ENCODE peak calls at places on chromosomes 13 and 19, in ten cellular contexts. Y is bronchial epithelial cell; F is AG09309; B is tibial nerve; J is PC-3; O is lower lobe of right lung; T is endodermal cell; H is heart right ventricle; S is spleen; G is CD8-positive, alpha-beta T cell. W is an unnamed sample.

GRCh38 chr19:32018014-32018413 is 327.4 kb upstream of the ZNF507 start:
- DNase-seq in T (no peak), G (no peak), J (no peak), Y (peak), S (no peak), H (no peak), B (peak), O (no peak), F (no peak), W (no peak)

GRCh38 chr19:2429917-2430570 is 2.7 kb upstream of the TIMM13 start:
- DNase-seq in H (no peak), T (no peak), Y (no peak), G (no peak), F (no peak), O (no peak), J (no peak), S (peak), B (no peak), W (no peak)

GRCh38 chr19:50258918-50259372 is 55.5 kb downstream of the MYH14 start:
- DNase-seq in S (no peak), Y (no peak), T (peak), H (peak), G (no peak), J (peak), F (no peak), B (no peak), O (no peak), W (no peak)

GRCh38 chr13:101654916-101655315 is 202.4 kb downstream of the ITGBL1 start:
- DNase-seq in Y (no peak), S (no peak), J (no peak), G (no peak), T (no peak), F (no peak), B (no peak), H (no peak), O (no peak), W (peak)

GRCh38 chr13:22243519-22244197 is 572.8 kb downstream of the FGF9 start:
- DNase-seq in S (no peak), B (no peak), G (no peak), T (no peak), J (no peak), Y (no peak), F (no peak), O (no peak), H (no peak), W (no peak)

GRCh38 chr13:22880756-22881701 is 299.8 kb upstream of the SGCG start:
- DNase-seq in J (no peak), T (peak), G (no peak), S (no peak), H (no peak), B (no peak), Y (no peak), F (no peak), O (no peak), W (no peak)

GRCh38 chr19:57559008-57559403 is 657 bp downstream of the ZNF550 start:
- DNase-seq in J (peak), O (peak), T (peak), Y (peak), G (peak), B (no peak), F (no peak), H (peak), S (peak), W (peak)

GRCh38 chr19:416416-416815 is 7.5 kb upstream of the C2CD4C start:
- DNase-seq in O (peak), Y (no peak), S (peak), H (no peak), T (no peak), B (no peak), G (no peak), J (no peak), F (no peak), W (no peak)

GRCh38 chr19:18762125-18763023 is 28.7 kb downstream of the COMP start:
- DNase-seq in Y (peak), O (peak), T (no peak), F (no peak), B (peak), J (peak), S (no peak), G (no peak), H (peak), W (peak)

GRCh38 chr19:21474671-21475181 is 30.7 kb upstream of the ZNF429 start:
- DNase-seq in O (peak), T (peak), S (peak), H (peak), J (no peak), F (no peak), Y (no peak), G (peak), B (peak), W (peak)

GRCh38 chr13:107466326-107466725 is 749.0 kb downstream of the LIG4 start:
- DNase-seq in T (peak), F (no peak), B (no peak), S (no peak), G (no peak), J (peak), O (no peak), Y (peak), H (no peak), W (peak)

GRCh38 chr13:100789481-100789880 is 114.9 kb upstream of the TMTC4 start:
- DNase-seq in Y (peak), J (no peak), O (peak), T (no peak), S (no peak), F (no peak), G (no peak), B (no peak), H (no peak), W (peak)

GRCh38 chr19:3075605-3076431 is 13.5 kb upstream of the TLE5 start:
- DNase-seq in B (no peak), T (peak), G (peak), Y (no peak), S (peak), J (peak), F (no peak), O (peak), H (peak), W (no peak)

GRCh38 chr13:45621950-45622349 is 6.4 kb upstream of the ERICH6B start:
- DNase-seq in O (no peak), T (peak), S (no peak), B (no peak), G (no peak), H (no peak), Y (no peak), F (no peak), J (no peak), W (no peak)
- TF ChIP-seq CTCF in O (no peak), T (no peak), S (no peak), B (no peak), G (no peak), H (no peak), Y (no peak), F (no peak), J (no peak), W (no peak)

GRCh38 chr19:38266070-38266469 is 1.7 kb downstream of the SPINT2 start:
- DNase-seq in G (no peak), Y (peak), O (no peak), S (no peak), H (no peak), T (no peak), F (no peak), J (peak), B (no peak), W (no peak)
- H3K4me3 ChIP-seq in G (peak), Y (peak), O (peak), S (no peak), H (peak), T (peak), F (no peak), J (peak), B (no peak), W (no peak)

DNA sequence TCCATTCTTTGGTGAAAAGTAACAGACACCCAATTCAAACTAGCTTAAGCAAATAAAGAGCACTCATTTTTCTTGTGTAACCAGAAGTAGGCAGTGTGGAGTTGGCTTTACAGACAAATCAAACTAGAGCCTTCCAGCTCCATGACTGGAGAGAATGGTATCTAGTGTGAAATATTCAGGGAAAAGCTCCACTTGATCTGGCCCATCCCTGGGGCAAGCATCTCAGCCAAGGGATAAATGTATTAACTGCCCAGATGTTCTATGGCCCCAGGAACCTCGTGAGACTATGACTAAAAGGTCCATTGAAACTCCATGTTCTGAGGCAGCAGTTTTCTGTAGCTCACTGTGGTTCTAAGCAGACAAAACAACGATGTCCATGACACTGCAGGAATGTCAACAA is 49.9 kb downstream of the TBC1D4 start:
- DNase-seq in Y (no peak), T (no peak), F (no peak), O (no peak), S (no peak), J (no peak), G (no peak), B (no peak), H (no peak), W (no peak)
- TF ChIP-seq CTCF in Y (no peak), T (no peak), F (no peak), O (no peak), S (no peak), J (peak), G (no peak), B (no peak), H (no peak), W (peak)

GRCh38 chr13:111270765-111271164 is 49.7 kb upstream of the TEX29 start:
- DNase-seq in T (no peak), J (no peak), H (no peak), S (no peak), O (no peak), G (no peak), Y (peak), F (peak), B (no peak), W (no peak)
- H3K4me3 ChIP-seq in T (no peak), J (no peak), H (no peak), S (no peak), O (no peak), G (no peak), Y (no peak), F (no peak), B (no peak), W (no peak)

GRCh38 chr19:45590300-45591003 is 5.8 kb upstream of the OPA3 start:
- DNase-seq in T (no peak), J (no peak), F (no peak), Y (no peak), B (no peak), O (no peak), G (no peak), H (no peak), S (no peak), W (no peak)
- TF ChIP-seq CTCF in T (no peak), J (no peak), F (no peak), Y (no peak), B (no peak), O (no peak), G (no peak), H (no peak), S (no peak), W (no peak)

W was measured in fibroblast of pulmonary artery.